ENCODE peak calls at places on chromosomes 5 and 9, in eight cellular contexts. Q, H, G, U, O, Z, M and S are unnamed samples.

GRCh38 chr9:129886226-129887174 is 51.2 kb downstream of the USP20 start:
- DNase-seq in O (no peak), M (no peak), G (no peak), Z (no peak), Q (peak; percentile 67), H (no peak), U (no peak), S (peak; percentile 76)

GRCh38 chr5:33688041-33688980 is 203.5 kb downstream of the ADAMTS12 start:
- DNase-seq in Q (no peak), G (no peak), H (no peak), U (no peak), M (no peak), O (no peak), Z (no peak), S (no peak)

GRCh38 chr5:88854769-88855168 is 28.2 kb downstream of the MEF2C start:
- DNase-seq in M (no peak), G (no peak), U (no peak), H (no peak), Q (no peak), O (no peak), Z (no peak), S (no peak)

GRCh38 chr9:134099123-134099761 is 31.4 kb upstream of the BRD3 start:
- DNase-seq in O (peak; percentile 42), Z (peak; percentile 22), M (peak; percentile 82), U (no peak), H (peak; percentile 25), G (no peak), Q (peak; percentile 48), S (peak; percentile 38)

GRCh38 chr9:10242255-10242654 is 370.5 kb downstream of the PTPRD start:
- DNase-seq in Q (no peak), O (no peak), G (no peak), U (no peak), Z (no peak), M (no peak), H (no peak), S (no peak)

GRCh38 chr5:178114325-178115135 is 1.2 kb downstream of the N4BP3 start:
- DNase-seq in Z (peak; percentile 46), Q (peak; percentile 44), M (peak; percentile 48), O (peak; percentile 71), G (no peak), H (no peak), U (no peak), S (peak; percentile 81)

GRCh38 chr5:172640822-172641358 is at the start of gene NEURL1B:
- DNase-seq in U (peak; percentile 52), O (peak; percentile 88), Z (no peak), G (no peak), Q (peak; percentile 7), M (peak; percentile 87), H (peak; percentile 68), S (peak; percentile 14)

GRCh38 chr9:5851445-5851844 is 18.5 kb upstream of the ERMP1 start:
- DNase-seq in O (peak; percentile 27), H (peak; percentile 91), Q (no peak), M (no peak), G (peak; percentile 74), U (no peak), Z (peak; percentile 11), S (peak; percentile 56)

GRCh38 chr9:135214054-135214640 is 126.7 kb downstream of the OLFM1 start:
- DNase-seq in U (no peak), G (no peak), M (no peak), O (no peak), Q (no peak), H (no peak), Z (no peak), S (no peak)